ENCODE peak calls at places on chromosomes 13 and 19, in four cellular contexts. D, K, Y and W are unnamed samples.

GRCh38 chr19:954672-955494 is 29.0 kb downstream of the ARID3A start:
- DNase-seq in D (peak), K (no peak), Y (no peak), W (no peak)

GRCh38 chr19:55227241-55228014 is 1.1 kb downstream of the TMEM86B start:
- DNase-seq in D (no peak), K (no peak), Y (no peak), W (no peak)

GRCh38 chr19:3683866-3684816 is 16.1 kb downstream of the PIP5K1C start:
- DNase-seq in D (no peak), K (no peak), Y (no peak), W (no peak)

GRCh38 chr19:18333680-18334079 is 6.7 kb upstream of the PGPEP1 start:
- DNase-seq in D (no peak), K (no peak), Y (no peak), W (no peak)

GRCh38 chr13:36051082-36051481 is 80.1 kb downstream of the DCLK1 start:
- DNase-seq in D (no peak), K (no peak), Y (no peak), W (no peak)

GRCh38 chr19:19595171-19595701 is 23.3 kb downstream of the PBX4 start:
- DNase-seq in D (no peak), K (peak), Y (peak), W (peak)

GRCh38 chr13:85373322-85373721 is 425.9 kb downstream of the SLITRK6 start:
- DNase-seq in D (no peak), K (no peak), Y (no peak), W (no peak)

GRCh38 chr19:34481861-34482379 is 362 bp downstream of the WTIP start:
- DNase-seq in D (no peak), K (no peak), Y (no peak), W (no peak)

GRCh38 chr19:44648536-44649370 is 5.0 kb downstream of the PVR start:
- DNase-seq in D (no peak), K (no peak), Y (peak), W (no peak)

GRCh38 chr19:46357846-46358583 is 11.1 kb downstream of the PPP5C start:
- DNase-seq in D (no peak), K (no peak), Y (no peak), W (no peak)

GRCh38 chr19:2645816-2646215 is 56.7 kb downstream of the GNG7 start:
- DNase-seq in D (no peak), K (no peak), Y (no peak), W (no peak)

GRCh38 chr19:19697589-19697988 is 28.9 kb downstream of the ZNF101 start:
- DNase-seq in D (no peak), K (no peak), Y (no peak), W (no peak)

GRCh38 chr19:49469828-49470614 is 4.0 kb upstream of the FLT3LG start:
- DNase-seq in D (peak), K (no peak), Y (no peak), W (peak)

GRCh38 chr13:79604752-79605151 is 123.8 kb downstream of the NDFIP2 start:
- DNase-seq in D (no peak), K (no peak), Y (no peak), W (no peak)